ENCODE peak calls at places on chromosomes 6 and 20, in four cellular contexts. I, L, X and U are unnamed samples.

GRCh38 chr6:11618533-11618932 is 81.0 kb downstream of the TMEM170B start:
- DNase-seq in L (no peak), X (no peak), I (no peak), U (no peak)

GRCh38 chr6:106739387-106739786 is 110.0 kb downstream of the QRSL1 start:
- DNase-seq in X (peak), I (no peak), L (no peak), U (peak)

GRCh38 chr6:170443151-170443662 is 109.9 kb downstream of the PSMB1 start:
- DNase-seq in X (no peak), L (no peak), I (no peak), U (no peak)

GRCh38 chr6:43204271-43205105 is 22.5 kb downstream of the CUL9 start:
- DNase-seq in X (no peak), I (no peak), L (no peak), U (no peak)

GRCh38 chr6:29553268-29554057 is 6.1 kb downstream of the UBD start:
- DNase-seq in X (peak), I (peak), L (peak), U (peak)

GRCh38 chr6:116564921-116565872 is 6.1 kb upstream of the RWDD1 start:
- DNase-seq in L (peak), X (peak), I (peak), U (peak)

GRCh38 chr6:24126586-24127192 is 674 bp downstream of the NRSN1 start:
- DNase-seq in I (peak), L (peak), X (no peak), U (no peak)

GRCh38 chr6:11769816-11770545 is 8.6 kb downstream of the ADTRP start:
- DNase-seq in L (no peak), I (no peak), X (no peak), U (no peak)

GRCh38 chr20:25076731-25077609 is 5.0 kb downstream of the VSX1 start:
- DNase-seq in L (peak), X (no peak), I (no peak), U (no peak)

GRCh38 chr6:100880149-100880900 is 804 bp downstream of the ASCC3 start:
- DNase-seq in X (no peak), I (no peak), L (peak), U (no peak)

GRCh38 chr6:168713013-168713412 is 272.0 kb downstream of the SMOC2 start:
- DNase-seq in L (no peak), I (no peak), X (no peak), U (no peak)

GRCh38 chr20:47276856-47277541 is 79.5 kb downstream of the ZMYND8 start:
- DNase-seq in X (peak), I (no peak), L (peak), U (peak)

GRCh38 chr6:66103354-66103753 is 396.3 kb upstream of the EYS start:
- DNase-seq in I (no peak), X (no peak), L (no peak), U (no peak)

GRCh38 chr6:153031335-153031955 is 28.9 kb upstream of the MTRF1L start:
- DNase-seq in L (no peak), I (no peak), X (no peak), U (no peak)

GRCh38 chr6:167551634-167552630 is 227.0 kb downstream of the TTLL2 start:
- DNase-seq in L (no peak), I (no peak), X (no peak), U (peak)

GRCh38 chr6:139336488-139336887 is 38.0 kb downstream of the CITED2 start:
- DNase-seq in X (peak), I (no peak), L (peak), U (peak)

GRCh38 chr6:119713903-119714302 is 364.3 kb upstream of the MAN1A1 start:
- DNase-seq in I (no peak), X (no peak), L (peak), U (no peak)

GRCh38 chr6:15662246-15663056 is at the start of gene DTNBP1:
- DNase-seq in I (peak), X (peak), L (peak), U (peak)

GRCh38 chr20:63968928-63969760 is 586 bp downstream of the ZNF512B start:
- DNase-seq in I (peak), X (peak), L (no peak), U (peak)

GRCh38 chr6:81752969-81753708 is 658 bp upstream of the TENT5A start:
- DNase-seq in I (peak), X (peak), L (peak), U (peak)

GRCh38 chr6:4774715-4775590 is 1.3 kb upstream of the CDYL start:
- DNase-seq in L (peak), X (peak), I (peak), U (peak)
- H3K4me3 ChIP-seq in L (peak), X (peak), I (peak), U (peak)

GRCh38 chr6:47062346-47062745 is 20.2 kb upstream of the ADGRF1 start:
- DNase-seq in X (no peak), I (no peak), L (no peak), U (no peak)
- H3K27ac ChIP-seq in X (peak), I (no peak), L (no peak), U (no peak)

DNA sequence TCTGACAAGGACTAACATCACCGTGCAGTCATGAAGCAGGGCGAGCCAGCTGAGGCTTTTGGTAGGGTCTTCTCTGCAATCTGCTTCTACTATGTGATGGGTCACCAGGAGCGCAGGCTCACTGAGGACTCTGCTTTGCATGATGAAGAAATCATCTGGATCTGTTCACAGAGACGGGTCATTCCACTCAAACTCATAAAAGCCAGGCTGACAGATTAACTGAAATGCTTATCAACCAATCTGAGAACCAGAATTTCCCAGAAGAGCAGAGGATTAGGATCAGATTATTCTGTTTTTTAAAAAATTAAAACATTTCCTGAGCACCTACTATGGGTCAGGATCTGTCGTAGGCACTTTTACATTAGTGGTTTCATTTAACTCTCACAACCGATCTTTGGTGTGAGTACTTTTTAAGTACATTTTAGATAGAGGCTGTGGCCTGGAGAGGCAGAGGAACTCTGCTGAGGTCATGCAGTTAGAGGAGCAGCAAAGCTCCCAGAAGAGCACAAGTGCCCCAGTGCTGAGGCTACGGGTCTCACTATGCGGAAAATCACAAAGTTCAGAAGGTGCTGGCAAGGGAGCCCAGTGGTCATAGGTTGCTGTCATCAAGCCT is 109.1 kb downstream of the BACH2 start:
- DNase-seq in X (no peak), I (no peak), L (no peak), U (no peak)
- H3K4me3 ChIP-seq in X (no peak), I (peak), L (no peak), U (no peak)

GRCh38 chr20:41222299-41222698 is 85.0 kb downstream of the PLCG1 start:
- DNase-seq in L (no peak), I (no peak), X (no peak), U (no peak)

GRCh38 chr20:41223112-41223511 is 85.8 kb downstream of the PLCG1 start:
- DNase-seq in X (no peak), I (no peak), L (peak), U (no peak)

GRCh38 chr20:41224281-41224680 is 86.9 kb downstream of the PLCG1 start:
- DNase-seq in I (no peak), L (no peak), X (no peak), U (no peak)

GRCh38 chr20:41221614-41222218 is 84.4 kb downstream of the PLCG1 start:
- DNase-seq in L (no peak), X (no peak), I (no peak), U (no peak)

GRCh38 chr20:41222703-41223102 is 85.4 kb downstream of the PLCG1 start:
- DNase-seq in I (no peak), L (peak), X (no peak), U (no peak)
- H3K27ac ChIP-seq in I (no peak), L (no peak), X (peak), U (no peak)

GRCh38 chr6:34201455-34202098 is 35.1 kb upstream of the HMGA1 start:
- DNase-seq in X (no peak), I (no peak), L (no peak), U (no peak)

GRCh38 chr6:34196833-34197195 is 39.9 kb upstream of the HMGA1 start:
- DNase-seq in X (no peak), L (no peak), I (no peak), U (no peak)

GRCh38 chr6:34196116-34196832 is 40.4 kb upstream of the HMGA1 start:
- DNase-seq in I (peak), X (peak), L (peak), U (peak)

GRCh38 chr6:34202329-34203201 is 34.1 kb upstream of the HMGA1 start:
- DNase-seq in I (no peak), X (no peak), L (no peak), U (no peak)

GRCh38 chr6:34200340-34200971 is 36.2 kb upstream of the HMGA1 start:
- DNase-seq in L (no peak), I (no peak), X (no peak), U (no peak)
- H3K4me3 ChIP-seq in L (no peak), I (no peak), X (no peak), U (no peak)

GRCh38 chr6:90739802-90740201 is 152.9 kb upstream of the MAP3K7 start:
- DNase-seq in I (no peak), L (no peak), X (no peak), U (no peak)
- H3K27ac ChIP-seq in I (no peak), L (no peak), X (no peak), U (no peak)

GRCh38 chr20:35487479-35487878 is 32.1 kb downstream of the CEP250 start:
- DNase-seq in X (no peak), L (no peak), I (no peak), U (no peak)

GRCh38 chr20:35492352-35492751 is 37.0 kb downstream of the CEP250 start:
- DNase-seq in X (no peak), L (no peak), I (no peak), U (no peak)

GRCh38 chr20:35490736-35491181 is 35.4 kb downstream of the CEP250 start:
- DNase-seq in I (peak), X (no peak), L (no peak), U (no peak)

GRCh38 chr20:35489717-35490116 is 34.3 kb downstream of the CEP250 start:
- DNase-seq in L (no peak), X (no peak), I (no peak), U (no peak)

DNA sequence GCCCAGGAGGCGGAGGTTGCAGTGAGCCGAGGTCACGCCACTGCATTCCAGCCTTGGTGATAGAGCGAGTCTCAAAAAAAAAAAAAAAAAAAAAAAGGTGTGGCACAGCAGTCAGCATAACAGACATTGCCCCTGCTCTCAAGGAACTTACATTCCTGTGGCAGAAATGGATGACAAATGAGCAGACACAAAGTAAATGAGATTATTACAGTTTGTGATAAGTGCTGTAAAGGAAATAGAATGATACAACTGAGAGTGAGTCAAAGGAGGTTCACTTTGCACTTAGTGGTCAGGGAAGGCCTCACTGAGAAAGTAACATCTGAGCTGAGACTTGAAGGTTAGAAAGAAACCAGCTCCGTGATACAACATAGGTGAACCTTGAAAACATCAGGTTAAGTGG is 36.4 kb downstream of the CEP250 start:
- DNase-seq in X (no peak), I (no peak), L (no peak), U (no peak)
- H3K4me3 ChIP-seq in X (no peak), I (peak), L (no peak), U (no peak)

DNA sequence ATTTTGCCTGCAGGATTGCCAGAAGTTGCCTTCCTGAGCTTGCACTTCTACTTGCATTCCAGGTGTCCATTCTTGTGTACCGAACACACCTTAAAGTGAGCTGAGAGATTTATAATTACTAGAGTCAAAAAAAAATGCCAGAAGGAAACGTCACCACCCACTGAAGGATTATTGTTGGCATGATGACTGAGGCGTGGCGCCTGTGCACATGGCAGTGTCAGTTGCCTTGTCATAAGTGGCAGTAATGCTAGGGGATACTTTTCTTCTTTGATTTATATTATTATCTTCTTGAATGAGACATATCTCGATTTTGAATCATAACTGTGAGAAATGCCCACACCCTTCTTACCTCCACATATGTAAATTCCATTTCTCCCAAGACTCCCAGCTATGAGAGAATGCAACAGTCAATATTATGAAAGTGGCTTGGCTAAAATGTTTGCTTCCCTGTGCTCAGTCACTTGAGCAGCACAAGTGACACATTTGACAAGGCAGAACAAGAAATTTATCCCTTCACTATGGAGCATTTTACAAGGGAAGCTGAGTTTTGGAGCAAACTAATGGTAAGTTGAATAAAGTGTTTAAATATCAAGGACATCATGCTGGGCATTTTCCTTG is 149.5 kb upstream of the SASH1 start:
- DNase-seq in I (no peak), X (no peak), L (no peak), U (no peak)
- H3K27ac ChIP-seq in I (no peak), X (no peak), L (no peak), U (no peak)

GRCh38 chr6:35297541-35298481 is at the start of gene DEF6:
- DNase-seq in L (peak), X (peak), I (peak), U (peak)

GRCh38 chr6:35302604-35303218 is 5.1 kb downstream of the DEF6 start:
- DNase-seq in X (no peak), L (peak), I (peak), U (peak)

GRCh38 chr6:35298625-35299140 is 1.1 kb downstream of the DEF6 start:
- DNase-seq in I (no peak), L (no peak), X (no peak), U (no peak)

GRCh38 chr6:35299674-35300073 is 2.1 kb downstream of the DEF6 start:
- DNase-seq in X (peak), L (no peak), I (no peak), U (peak)

GRCh38 chr6:35300848-35301247 is 3.2 kb downstream of the DEF6 start:
- DNase-seq in X (no peak), I (peak), L (no peak), U (no peak)
- H3K4me3 ChIP-seq in X (no peak), I (peak), L (no peak), U (no peak)